ENCODE peak calls at places on chromosomes 5 and 9, in five cellular contexts. U is ovary, K is endodermal cell, M is right lobe of liver, H is PC-3. N is an unnamed sample. For H3K4me1, the result is how much of the 10 kb centered on the place peaks cover.

GRCh38 chr5:1535646-1536045 is 11.9 kb upstream of the LPCAT1 start:
- DNase-seq in U (no peak), K (no peak), M (no peak), H (no peak), N (no peak)

GRCh38 chr5:143977891-143978448 is 166.0 kb downstream of the HMHB1 start:
- DNase-seq in U (no peak), K (no peak), M (no peak), H (peak), N (no peak)

GRCh38 chr5:86968311-86968753 is 299.4 kb upstream of the RASA1 start:
- DNase-seq in U (no peak), K (peak), M (no peak), H (peak), N (no peak)

GRCh38 chr5:142748568-142749249 is 21.5 kb upstream of the ARHGAP26 start:
- DNase-seq in U (no peak), K (peak), M (no peak), H (peak), N (peak)

GRCh38 chr9:93599571-93600403 is 23.4 kb downstream of the PHF2 start:
- DNase-seq in U (no peak), K (peak), M (no peak), H (no peak), N (peak)

GRCh38 chr9:91114450-91114849 is 247.3 kb downstream of the AUH start:
- DNase-seq in U (no peak), K (no peak), M (no peak), H (no peak), N (no peak)

GRCh38 chr5:125083932-125084331 is 337.5 kb upstream of the ZNF608 start:
- DNase-seq in U (no peak), K (no peak), M (no peak), H (peak), N (no peak)

GRCh38 chr9:77502568-77502967 is 145.6 kb downstream of the GNA14 start:
- DNase-seq in U (no peak), K (no peak), M (no peak), H (no peak), N (no peak)

GRCh38 chr5:58999804-59000595 is 417.1 kb downstream of the RAB3C start:
- DNase-seq in U (no peak), K (peak), M (no peak), H (no peak), N (no peak)

GRCh38 chr5:2751592-2752021 is at the start of gene IRX2:
- DNase-seq in U (no peak), K (peak), M (no peak), H (peak), N (peak)

GRCh38 chr9:115671236-115671770 is 482.3 kb upstream of the PAPPA start:
- DNase-seq in U (no peak), K (no peak), M (no peak), H (no peak), N (no peak)

GRCh38 chr9:16119861-16120641 is 567.2 kb downstream of the CCDC171 start:
- DNase-seq in U (no peak), K (no peak), M (no peak), H (no peak), N (no peak)

GRCh38 chr9:20872340-20872977 is 159.0 kb downstream of the HACD4 start:
- DNase-seq in U (no peak), K (no peak), M (no peak), H (peak), N (no peak)

GRCh38 chr9:36037580-36038169 is 962 bp downstream of the RECK start:
- DNase-seq in U (no peak), K (no peak), M (no peak), H (no peak), N (no peak)

GRCh38 chr5:141668601-141669265 is 13.3 kb downstream of the ARAP3 start:
- DNase-seq in U (no peak), K (no peak), M (peak), H (no peak), N (no peak)

GRCh38 chr5:67842806-67843205 is 372.8 kb upstream of the PIK3R1 start:
- DNase-seq in U (no peak), K (peak), M (no peak), H (no peak), N (no peak)

GRCh38 chr5:117999939-118000549 is 988.3 kb downstream of the DTWD2 start:
- DNase-seq in U (no peak), K (no peak), M (no peak), H (no peak), N (no peak)

GRCh38 chr5:2044041-2044440 is 161.3 kb upstream of the IRX4 start:
- DNase-seq in U (no peak), K (no peak), M (no peak), H (no peak), N (no peak)

GRCh38 chr5:176658817-176659216 is 11.5 kb downstream of the TSPAN17 start:
- DNase-seq in U (peak), K (no peak), M (no peak), H (no peak), N (no peak)

GRCh38 chr9:133114886-133115603 is 6.0 kb downstream of the RALGDS start:
- DNase-seq in U (peak), K (no peak), M (peak), H (no peak), N (peak)

GRCh38 chr5:40904205-40904993 is 4.9 kb upstream of the C7 start:
- DNase-seq in U (peak), K (peak), M (no peak), H (peak), N (no peak)

GRCh38 chr5:156339139-156339841 is 12.3 kb downstream of the SGCD start:
- DNase-seq in U (no peak), K (no peak), M (no peak), H (no peak), N (no peak)

GRCh38 chr5:173771058-173771742 is 116.9 kb upstream of the CPEB4 start:
- DNase-seq in U (no peak), K (peak), M (peak), H (no peak), N (no peak)

GRCh38 chr9:13787234-13787833 is 507.8 kb upstream of the MPDZ start:
- DNase-seq in U (no peak), K (no peak), M (no peak), H (no peak), N (no peak)

GRCh38 chr5:37860206-37860605 is 20.4 kb upstream of the GDNF start:
- DNase-seq in U (no peak), K (no peak), M (no peak), H (no peak), N (no peak)

GRCh38 chr9:129143461-129143927 is 32.3 kb downstream of the PTPA start:
- DNase-seq in U (peak), K (peak), M (peak), H (no peak), N (peak)

GRCh38 chr9:24293391-24293790 is 252.3 kb downstream of the IZUMO3 start:
- DNase-seq in U (no peak), K (no peak), M (no peak), H (no peak), N (no peak)

GRCh38 chr5:134003957-134004625 is 684 bp downstream of the VDAC1 start:
- DNase-seq in U (peak), K (peak), M (peak), H (no peak), N (peak)

GRCh38 chr5:60295423-60295822 is 401.9 kb upstream of the PDE4D start:
- DNase-seq in U (no peak), K (peak), M (no peak), H (peak), N (no peak)

GRCh38 chr9:37471942-37472679 is 6.9 kb upstream of the ZBTB5 start:
- DNase-seq in U (no peak), K (peak), M (no peak), H (peak), N (no peak)

GRCh38 chr5:109533847-109534272 is 124.1 kb upstream of the PJA2 start:
- DNase-seq in U (no peak), K (no peak), M (no peak), H (peak), N (no peak)

GRCh38 chr9:76026796-76027195 is 136.3 kb downstream of the PCSK5 start:
- DNase-seq in U (no peak), K (no peak), M (no peak), H (no peak), N (no peak)

GRCh38 chr9:16154570-16155078 is 601.8 kb downstream of the CCDC171 start:
- DNase-seq in U (peak), K (peak), M (no peak), H (peak), N (peak)

GRCh38 chr9:126431112-126431742 is 104.6 kb downstream of the MVB12B start:
- DNase-seq in U (no peak), K (no peak), M (no peak), H (no peak), N (no peak)

GRCh38 chr5:61289669-61290363 is 42.2 kb upstream of the ZSWIM6 start:
- DNase-seq in U (no peak), K (no peak), M (no peak), H (no peak), N (no peak)

GRCh38 chr5:55502759-55503158 is 32.0 kb downstream of the PLPP1 start:
- DNase-seq in U (no peak), K (no peak), M (no peak), H (no peak), N (no peak)

GRCh38 chr5:204966-205670 is 12.8 kb downstream of the CCDC127 start:
- DNase-seq in U (no peak), K (peak), M (no peak), H (no peak), N (peak)

GRCh38 chr5:143338658-143339366 is 64.7 kb downstream of the NR3C1 start:
- DNase-seq in U (no peak), K (no peak), M (no peak), H (no peak), N (no peak)

DNA sequence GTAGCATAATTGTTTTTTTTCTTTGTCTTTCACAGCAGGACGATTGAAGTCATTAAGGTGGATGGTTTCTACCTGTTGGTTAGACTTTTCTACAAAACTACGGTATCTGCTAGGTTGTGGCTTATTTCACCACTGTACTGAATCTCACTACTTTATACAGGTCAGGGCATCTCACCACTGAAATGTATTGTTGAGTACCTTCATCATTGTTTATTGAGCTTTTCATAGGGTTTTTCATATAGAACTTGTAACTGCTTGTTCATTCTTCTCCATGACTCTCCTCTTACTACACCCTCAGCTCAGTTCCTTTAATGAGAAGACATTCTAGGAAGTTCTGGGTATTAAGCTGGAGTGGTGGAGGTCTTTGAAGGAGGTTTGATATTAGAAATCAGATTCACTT is 75.1 kb downstream of the PAM start:
- DNase-seq in U (no peak), K (no peak), M (no peak), H (no peak), N (no peak)
- H3K27ac ChIP-seq in U (no peak), K (no peak), M (no peak), H (no peak), N (no peak)

GRCh38 chr9:130933114-130934046 is 5.7 kb downstream of the FIBCD1 start:
- DNase-seq in U (no peak), K (no peak), M (no peak), H (peak), N (no peak)
- H3K4me1 ChIP-seq in U (under half), K (under half), M (under half), H (under half), N (under half)

DNA sequence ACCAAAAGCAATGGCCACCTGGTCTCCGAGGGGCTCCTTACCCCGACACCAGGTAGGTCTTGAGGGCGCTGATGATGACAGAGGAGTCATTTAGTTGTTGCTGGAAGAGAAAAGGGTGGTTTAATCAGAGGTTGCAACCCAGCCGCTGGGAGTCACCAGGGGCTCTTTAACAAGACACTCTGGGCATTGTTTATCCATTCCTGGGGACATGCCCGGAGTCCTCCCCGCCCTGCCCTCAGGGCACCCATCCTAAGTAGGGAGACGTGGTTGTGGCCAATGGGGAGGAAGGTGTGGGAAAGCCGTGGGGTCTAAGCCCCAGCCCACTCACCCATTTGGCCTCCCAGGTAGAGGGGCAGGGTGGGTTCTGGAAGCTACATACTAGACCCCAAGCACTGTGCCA is 3.1 kb downstream of the PTGES2 start:
- DNase-seq in U (peak), K (no peak), M (peak), H (no peak), N (no peak)
- H3K4me3 ChIP-seq in U (no peak), K (no peak), M (no peak), H (no peak), N (no peak)

DNA sequence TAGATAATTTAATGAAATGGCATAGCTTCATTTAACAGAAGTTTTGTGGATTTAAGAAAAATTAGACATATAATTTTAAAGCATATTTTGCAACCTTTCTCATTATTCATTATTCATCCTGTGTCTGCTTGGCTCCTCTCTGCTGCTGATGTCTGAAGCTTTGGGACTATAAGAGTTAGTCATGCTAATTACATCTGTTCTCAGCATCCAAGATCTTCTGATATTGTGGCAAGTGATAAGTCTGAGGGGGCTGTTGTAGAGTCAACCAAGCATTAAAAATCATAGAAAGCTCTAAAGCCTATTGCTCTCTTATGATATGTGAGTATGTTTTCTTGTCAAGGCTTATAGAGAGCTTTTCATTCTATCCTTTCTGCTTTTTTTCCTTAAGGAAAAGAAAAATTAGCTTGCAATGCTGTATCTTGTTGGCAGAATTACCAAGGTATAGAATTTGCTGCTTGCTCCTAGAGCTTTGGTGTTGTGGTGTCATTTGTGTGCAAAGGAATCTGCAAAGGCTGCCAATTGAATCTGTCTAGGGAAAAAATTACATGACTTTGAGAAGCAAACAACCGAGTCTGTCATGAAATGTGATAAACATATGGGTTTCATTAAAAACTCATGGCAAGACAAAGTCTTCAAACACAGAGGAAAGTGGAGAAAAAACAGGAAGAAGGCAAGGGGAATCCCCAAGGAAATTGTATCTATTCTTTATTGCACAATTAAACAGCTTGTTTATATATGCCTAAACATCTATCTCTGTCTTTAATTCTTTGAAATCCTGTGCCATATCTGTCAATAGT is 156.1 kb upstream of the DAB2 start:
- DNase-seq in U (no peak), K (no peak), M (no peak), H (no peak), N (no peak)
- H3K27ac ChIP-seq in U (no peak), K (no peak), M (no peak), H (no peak), N (no peak)

N was measured in upper lobe of right lung.